ENCODE peak calls at places on chromosomes 1 and 21, in four cellular contexts. One of them, this sample, is unnamed.

GRCh38 chr21:25938673-25939395 is 204.1 kb downstream of the GABPA start:
- DNase-seq in endothelial cell: no peak
- DNase-seq in fibroblast of mammary gland: peak
- DNase-seq in lower lobe of right lung: no peak
- DNase-seq in this sample: no peak

GRCh38 chr1:66313446-66313845 is 220.5 kb upstream of the SGIP1 start:
- DNase-seq in fibroblast of mammary gland: peak
- DNase-seq in lower lobe of right lung: no peak
- DNase-seq in endothelial cell: no peak
- DNase-seq in this sample: no peak

GRCh38 chr1:2343023-2343935 is 48.1 kb downstream of the MORN1 start:
- DNase-seq in lower lobe of right lung: peak
- DNase-seq in fibroblast of mammary gland: no peak
- DNase-seq in endothelial cell: no peak
- DNase-seq in this sample: no peak

GRCh38 chr1:230700132-230700531 is 13.8 kb downstream of the AGT start:
- DNase-seq in endothelial cell: no peak
- DNase-seq in lower lobe of right lung: no peak
- DNase-seq in fibroblast of mammary gland: no peak
- DNase-seq in this sample: no peak

GRCh38 chr1:30319765-30320580 is 403.4 kb downstream of the MATN1 start:
- DNase-seq in fibroblast of mammary gland: no peak
- DNase-seq in endothelial cell: no peak
- DNase-seq in lower lobe of right lung: no peak
- DNase-seq in this sample: no peak

GRCh38 chr1:6646499-6647148 is 22.0 kb downstream of the THAP3 start:
- DNase-seq in fibroblast of mammary gland: peak
- DNase-seq in endothelial cell: peak
- DNase-seq in lower lobe of right lung: no peak
- DNase-seq in this sample: peak

GRCh38 chr1:214638474-214638807 is 35.4 kb downstream of the CENPF start:
- DNase-seq in fibroblast of mammary gland: no peak
- DNase-seq in lower lobe of right lung: no peak
- DNase-seq in endothelial cell: no peak
- DNase-seq in this sample: no peak

GRCh38 chr1:155173478-155174333 is at the start of gene TRIM46:
- DNase-seq in fibroblast of mammary gland: peak
- DNase-seq in lower lobe of right lung: no peak
- DNase-seq in endothelial cell: no peak
- DNase-seq in this sample: peak

GRCh38 chr1:235019456-235019855 is 109.2 kb downstream of the TOMM20 start:
- DNase-seq in endothelial cell: no peak
- DNase-seq in fibroblast of mammary gland: no peak
- DNase-seq in lower lobe of right lung: no peak
- DNase-seq in this sample: no peak

GRCh38 chr1:100313382-100313781 is 38.9 kb upstream of the CDC14A start:
- DNase-seq in fibroblast of mammary gland: no peak
- DNase-seq in lower lobe of right lung: no peak
- DNase-seq in endothelial cell: no peak
- DNase-seq in this sample: no peak

GRCh38 chr1:183043872-183044859 is 20.9 kb downstream of the LAMC1 start:
- DNase-seq in endothelial cell: no peak
- DNase-seq in fibroblast of mammary gland: peak
- DNase-seq in lower lobe of right lung: no peak
- DNase-seq in this sample: no peak

GRCh38 chr1:52613611-52614373 is 11.6 kb downstream of the GPX7 start:
- DNase-seq in lower lobe of right lung: no peak
- DNase-seq in endothelial cell: no peak
- DNase-seq in fibroblast of mammary gland: no peak
- DNase-seq in this sample: no peak

GRCh38 chr1:153374077-153374476 is 1.3 kb downstream of the S100A12 start:
- DNase-seq in endothelial cell: no peak
- DNase-seq in fibroblast of mammary gland: no peak
- DNase-seq in lower lobe of right lung: no peak
- DNase-seq in this sample: no peak

DNA sequence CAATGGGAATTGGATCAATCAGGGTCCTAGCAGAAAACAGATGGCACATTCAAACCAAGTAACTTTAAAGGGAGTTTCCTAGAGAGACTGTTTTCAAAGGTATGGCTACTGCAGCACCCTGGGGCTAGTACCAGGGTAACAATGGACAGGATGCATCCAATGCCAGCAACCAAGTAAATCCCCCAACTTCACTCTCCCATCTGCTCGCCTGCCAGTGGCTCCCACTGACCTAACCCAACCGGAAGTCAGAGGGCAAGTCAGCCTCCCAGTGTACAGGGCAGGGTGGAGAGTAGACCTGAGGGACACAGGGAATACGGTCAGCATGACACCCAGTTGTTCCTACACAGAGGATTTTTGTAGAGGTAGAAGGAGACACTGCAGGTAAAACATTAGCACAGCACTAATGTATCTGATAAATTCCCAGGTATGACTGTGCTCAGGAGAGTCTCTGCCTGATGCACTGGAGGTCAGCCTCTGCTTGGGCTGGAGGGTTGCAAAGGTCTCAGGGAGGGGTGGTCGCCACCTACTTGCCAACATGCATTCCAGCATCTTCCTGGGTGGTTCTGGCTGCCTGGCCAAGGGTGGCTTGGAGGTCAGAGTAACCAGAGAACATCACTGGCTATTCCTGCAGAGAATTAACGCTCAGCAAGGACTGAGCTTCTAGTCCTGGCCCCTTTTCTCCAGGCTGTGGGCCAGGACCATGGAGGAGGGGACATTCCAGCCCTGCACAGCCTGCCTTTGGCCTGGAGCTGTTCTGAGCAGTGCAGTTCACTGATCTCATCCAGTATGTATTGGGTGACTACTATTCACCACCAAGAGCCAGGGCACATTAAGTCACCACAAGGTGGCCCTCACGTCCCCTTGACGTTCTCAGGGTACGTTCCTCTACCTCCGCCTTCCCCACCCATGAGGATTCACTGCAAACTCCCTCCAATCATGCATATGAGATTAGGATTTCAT is 5.1 kb upstream of the GJA4 start:
- DNase-seq in lower lobe of right lung: no peak
- DNase-seq in endothelial cell: peak
- DNase-seq in fibroblast of mammary gland: peak
- DNase-seq in this sample: no peak
- TF ChIP-seq CTCF in lower lobe of right lung: no peak
- TF ChIP-seq CTCF in endothelial cell: peak
- TF ChIP-seq CTCF in fibroblast of mammary gland: peak
- TF ChIP-seq CTCF in this sample: peak

DNA sequence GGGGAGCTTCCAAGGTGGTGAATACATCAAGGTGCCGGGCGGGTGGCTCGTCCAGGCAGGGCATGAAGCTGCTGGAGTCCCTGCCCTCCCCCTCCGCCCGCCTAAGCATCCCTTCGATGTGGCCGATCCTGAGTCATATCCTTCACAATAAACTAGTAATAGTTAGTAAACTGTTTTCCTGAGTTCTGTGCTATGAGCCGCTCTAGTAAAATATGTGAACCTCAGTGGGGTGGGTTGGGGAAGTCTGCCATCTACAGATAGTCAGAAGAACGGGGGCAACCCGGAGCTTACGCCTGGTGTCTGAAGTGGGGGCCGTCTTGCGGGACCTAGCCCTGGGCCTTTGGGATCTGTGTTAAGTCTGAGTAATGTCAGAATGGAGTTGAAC is 21.6 kb downstream of the C2CD2 start:
- DNase-seq in endothelial cell: no peak
- DNase-seq in fibroblast of mammary gland: peak
- DNase-seq in lower lobe of right lung: no peak
- DNase-seq in this sample: no peak
- TF ChIP-seq CTCF in endothelial cell: no peak
- TF ChIP-seq CTCF in fibroblast of mammary gland: peak
- TF ChIP-seq CTCF in lower lobe of right lung: no peak
- TF ChIP-seq CTCF in this sample: no peak

DNA sequence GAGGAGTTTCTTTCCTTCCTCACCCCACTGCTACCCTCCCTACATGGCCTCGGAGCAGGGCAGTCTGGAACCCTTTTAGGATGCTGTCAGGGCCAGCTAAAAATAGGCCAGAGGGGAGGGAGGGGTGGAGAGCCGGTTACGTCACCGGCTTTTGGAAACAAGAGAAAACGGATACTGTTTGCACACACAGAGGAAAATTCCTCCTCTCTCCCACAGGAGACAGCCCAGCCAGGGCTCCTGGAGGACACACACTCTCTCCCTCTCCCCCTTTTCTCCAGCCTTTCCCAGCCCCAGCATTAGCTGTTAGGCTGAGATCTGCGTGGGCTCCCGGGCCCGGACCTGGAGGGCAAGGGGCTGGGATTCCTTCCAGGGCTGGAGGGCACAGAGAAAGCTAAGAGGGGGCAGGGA is 20.0 kb upstream of the ALDH4A1 start:
- DNase-seq in fibroblast of mammary gland: peak
- DNase-seq in lower lobe of right lung: peak
- DNase-seq in endothelial cell: peak
- DNase-seq in this sample: no peak
- TF ChIP-seq CTCF in fibroblast of mammary gland: peak
- TF ChIP-seq CTCF in lower lobe of right lung: peak
- TF ChIP-seq CTCF in endothelial cell: no peak
- TF ChIP-seq CTCF in this sample: no peak

GRCh38 chr21:43815107-43815742 is 25.8 kb downstream of the RRP1 start:
- DNase-seq in lower lobe of right lung: no peak
- DNase-seq in endothelial cell: no peak
- DNase-seq in fibroblast of mammary gland: no peak
- DNase-seq in this sample: no peak

GRCh38 chr21:43815991-43816390 is 26.6 kb downstream of the RRP1 start:
- DNase-seq in endothelial cell: no peak
- DNase-seq in lower lobe of right lung: no peak
- DNase-seq in fibroblast of mammary gland: no peak
- DNase-seq in this sample: no peak

GRCh38 chr21:43818685-43819084 is 29.3 kb downstream of the RRP1 start:
- DNase-seq in endothelial cell: no peak
- DNase-seq in fibroblast of mammary gland: no peak
- DNase-seq in lower lobe of right lung: peak
- DNase-seq in this sample: no peak

GRCh38 chr21:43817157-43818086 is 28.0 kb downstream of the RRP1 start:
- DNase-seq in endothelial cell: no peak
- DNase-seq in fibroblast of mammary gland: no peak
- DNase-seq in lower lobe of right lung: peak
- DNase-seq in this sample: no peak

GRCh38 chr21:43816611-43817071 is 27.3 kb downstream of the RRP1 start:
- DNase-seq in lower lobe of right lung: no peak
- DNase-seq in endothelial cell: no peak
- DNase-seq in fibroblast of mammary gland: no peak
- DNase-seq in this sample: no peak
- TF ChIP-seq CTCF in lower lobe of right lung: no peak
- TF ChIP-seq CTCF in endothelial cell: no peak
- TF ChIP-seq CTCF in fibroblast of mammary gland: no peak
- TF ChIP-seq CTCF in this sample: peak

GRCh38 chr1:35115459-35116383 is 36.5 kb downstream of the ZMYM1 start:
- DNase-seq in lower lobe of right lung: no peak
- DNase-seq in fibroblast of mammary gland: no peak
- DNase-seq in endothelial cell: no peak
- DNase-seq in this sample: no peak

GRCh38 chr1:35111106-35111505 is 31.9 kb downstream of the ZMYM1 start:
- DNase-seq in fibroblast of mammary gland: peak
- DNase-seq in lower lobe of right lung: no peak
- DNase-seq in endothelial cell: no peak
- DNase-seq in this sample: no peak

DNA sequence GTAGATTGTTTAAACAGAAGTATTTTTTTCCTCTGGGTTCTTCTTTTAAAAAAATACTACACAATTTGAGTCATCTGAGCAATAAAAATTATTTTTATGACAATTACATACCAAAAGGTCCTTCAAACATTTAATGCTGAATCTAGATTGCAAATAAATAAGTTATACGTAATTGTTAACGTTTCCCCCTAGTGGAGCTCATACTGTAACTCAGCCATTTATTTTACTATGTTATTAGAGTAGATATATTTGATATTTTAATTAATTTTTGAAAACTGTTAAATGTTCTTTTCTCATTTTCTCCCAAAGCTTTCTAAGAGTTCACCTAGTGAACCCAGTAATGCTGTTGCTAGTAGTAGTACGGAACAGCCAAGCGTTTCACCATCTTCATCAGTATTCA is 33.5 kb downstream of the ZMYM1 start:
- DNase-seq in endothelial cell: no peak
- DNase-seq in fibroblast of mammary gland: peak
- DNase-seq in lower lobe of right lung: no peak
- DNase-seq in this sample: no peak
- TF ChIP-seq CTCF in endothelial cell: peak
- TF ChIP-seq CTCF in fibroblast of mammary gland: peak
- TF ChIP-seq CTCF in lower lobe of right lung: no peak
- TF ChIP-seq CTCF in this sample: no peak

DNA sequence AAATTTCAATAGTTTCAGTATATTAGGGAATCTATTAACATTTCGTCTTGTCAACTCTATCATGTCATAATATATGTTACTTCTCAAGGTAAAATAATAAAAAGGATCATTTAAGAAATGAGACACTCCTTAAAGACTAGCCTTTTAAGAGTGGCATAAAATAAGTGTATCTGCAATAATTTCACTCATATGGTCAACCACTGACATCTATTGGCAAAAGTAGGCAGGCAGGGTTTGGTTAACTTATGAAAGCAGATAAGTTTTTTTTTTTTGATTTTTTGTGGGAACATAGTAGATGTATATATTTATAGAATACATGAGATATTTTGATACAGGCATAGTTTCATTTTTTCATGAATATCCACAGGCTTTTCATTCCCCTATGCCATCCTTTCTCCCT is 5.5 kb upstream of the RGS21 start:
- DNase-seq in lower lobe of right lung: no peak
- DNase-seq in fibroblast of mammary gland: peak
- DNase-seq in endothelial cell: no peak
- DNase-seq in this sample: no peak
- TF ChIP-seq CTCF in lower lobe of right lung: peak
- TF ChIP-seq CTCF in fibroblast of mammary gland: peak
- TF ChIP-seq CTCF in endothelial cell: no peak
- TF ChIP-seq CTCF in this sample: peak

GRCh38 chr1:150927629-150928028 is 1.5 kb downstream of the SETDB1 start:
- DNase-seq in endothelial cell: no peak
- DNase-seq in fibroblast of mammary gland: no peak
- DNase-seq in lower lobe of right lung: no peak
- DNase-seq in this sample: no peak

GRCh38 chr1:150922519-150922975 is 3.6 kb upstream of the SETDB1 start:
- DNase-seq in endothelial cell: peak
- DNase-seq in lower lobe of right lung: no peak
- DNase-seq in fibroblast of mammary gland: peak
- DNase-seq in this sample: peak

GRCh38 chr1:150925080-150925479 is 1.1 kb upstream of the SETDB1 start:
- DNase-seq in fibroblast of mammary gland: no peak
- DNase-seq in endothelial cell: no peak
- DNase-seq in lower lobe of right lung: peak
- DNase-seq in this sample: no peak

GRCh38 chr1:150928286-150928685 is 2.1 kb downstream of the SETDB1 start:
- DNase-seq in lower lobe of right lung: no peak
- DNase-seq in endothelial cell: no peak
- DNase-seq in fibroblast of mammary gland: peak
- DNase-seq in this sample: no peak

GRCh38 chr1:150926094-150926741 is at the start of gene SETDB1:
- DNase-seq in fibroblast of mammary gland: peak
- DNase-seq in endothelial cell: peak
- DNase-seq in lower lobe of right lung: peak
- DNase-seq in this sample: peak
- TF ChIP-seq CTCF in fibroblast of mammary gland: no peak
- TF ChIP-seq CTCF in endothelial cell: no peak
- TF ChIP-seq CTCF in lower lobe of right lung: peak
- TF ChIP-seq CTCF in this sample: peak